ENCODE peak calls at places on chromosomes 13 and 19, in seven cellular contexts. M is GM23248, C is MM.1S, S is SK-N-SH, B is HCT116, Y is OCI-LY7, L is neural progenitor cell. R is an unnamed sample.

GRCh38 chr13:68736961-68737360 is 1370.7 kb upstream of the ATXN8OS start:
- DNase-seq in C (no peak), M (no peak), Y (no peak), S (no peak), B (no peak), L (no peak), R (no peak)

GRCh38 chr13:25881946-25882574 is 169.8 kb downstream of the SHISA2 start:
- DNase-seq in S (peak; percentile 64), M (no peak), B (no peak), Y (no peak), C (no peak), L (peak; percentile 91), R (peak; percentile 39)

GRCh38 chr13:100588350-100589177 is at the start of gene GGACT:
- DNase-seq in Y (peak; percentile 72), L (peak; percentile 74), S (peak; percentile 95), C (peak; percentile 80), M (peak; percentile 80), B (peak; percentile 54), R (peak; percentile 87)

GRCh38 chr19:6238256-6238642 is 41.5 kb downstream of the MLLT1 start:
- DNase-seq in M (peak; percentile 19), Y (no peak), L (no peak), S (peak; percentile 87), C (no peak), B (no peak), R (no peak)

GRCh38 chr13:50484472-50485113 is 358.9 kb downstream of the DLEU7 start:
- DNase-seq in B (no peak), S (no peak), C (no peak), M (no peak), Y (no peak), L (no peak), R (peak; percentile 1)

GRCh38 chr19:21698215-21698614 is 69.2 kb downstream of the ZNF100 start:
- DNase-seq in L (peak; percentile 17), S (peak; percentile 47), M (peak; percentile 34), B (no peak), C (no peak), Y (peak; percentile 48), R (peak; percentile 23)

GRCh38 chr19:11418166-11418517 is 972 bp downstream of the RGL3 start:
- DNase-seq in B (no peak), L (no peak), Y (no peak), S (peak; percentile 42), M (no peak), C (no peak), R (no peak)

GRCh38 chr19:4009990-4010807 is 2.7 kb downstream of the PIAS4 start:
- DNase-seq in S (peak; percentile 6), L (no peak), B (no peak), Y (no peak), M (peak; percentile 24), C (no peak), R (peak; percentile 21)

GRCh38 chr19:33676999-33677665 is 55.4 kb downstream of the CHST8 start:
- DNase-seq in C (no peak), L (no peak), Y (no peak), S (peak; percentile 86), B (no peak), M (no peak), R (no peak)

GRCh38 chr19:19637523-19638251 is 5.8 kb downstream of the GMIP start:
- DNase-seq in S (no peak), B (no peak), M (no peak), L (no peak), C (no peak), Y (no peak), R (no peak)

GRCh38 chr19:2775556-2776430 is 7.3 kb downstream of the SGTA start:
- DNase-seq in L (no peak), B (no peak), S (no peak), M (peak; percentile 35), C (no peak), Y (no peak), R (peak; percentile 35)

GRCh38 chr13:107743983-107744382 is 471.4 kb downstream of the LIG4 start:
- DNase-seq in M (peak; percentile 86), L (peak; percentile 17), B (no peak), C (no peak), Y (no peak), S (no peak), R (peak; percentile 26)

GRCh38 chr19:55661826-55662225 is 7.0 kb downstream of the U2AF2 start:
- DNase-seq in Y (no peak), B (no peak), C (no peak), L (no peak), S (no peak), M (no peak), R (no peak)
- TF ChIP-seq EZH2phosphoT487 in Y (no peak), B (no peak), C (no peak), L (no peak), S (no peak), M (no peak), R (no peak)

GRCh38 chr13:49097374-49097773 is 121.7 kb downstream of the FNDC3A start:
- DNase-seq in C (no peak), B (peak; percentile 13), L (no peak), S (no peak), Y (no peak), M (peak; percentile 63), R (no peak)
- TF ChIP-seq EZH2phosphoT487 in C (no peak), B (no peak), L (no peak), S (no peak), Y (no peak), M (no peak), R (no peak)

DNA sequence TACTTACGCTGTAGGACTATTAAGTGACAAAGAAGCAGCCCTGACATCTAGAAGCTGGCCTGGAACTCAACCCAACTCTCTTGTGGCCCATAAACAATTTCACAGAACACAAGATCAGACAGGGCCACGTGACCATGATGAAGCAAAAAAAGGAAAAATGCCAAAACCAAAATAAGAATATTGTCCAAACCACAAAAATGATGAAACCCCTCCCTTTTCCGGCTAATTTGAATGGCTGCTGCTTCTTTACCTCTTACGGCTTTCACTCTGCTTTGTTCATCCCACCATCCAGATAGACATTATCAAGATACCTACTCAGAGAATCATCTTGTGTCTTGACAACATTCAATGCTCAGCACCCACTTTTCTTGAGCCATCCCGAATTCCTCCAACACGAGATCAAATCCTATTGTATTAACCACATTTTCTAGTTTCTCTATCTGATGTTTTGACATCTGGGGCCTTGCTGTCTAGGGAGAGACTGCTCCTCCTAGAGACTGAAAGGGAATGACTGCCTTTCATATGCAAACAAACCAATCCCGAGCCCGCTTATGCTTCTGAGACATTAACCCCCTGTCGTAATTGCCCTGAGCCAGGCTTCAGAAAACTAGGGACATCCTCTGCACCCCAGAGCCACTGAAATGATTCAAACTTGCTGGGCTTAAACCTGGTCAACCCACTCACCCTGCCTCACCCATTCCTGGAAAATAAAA is 186.3 kb downstream of the TDRD3 start:
- DNase-seq in C (no peak), L (peak; percentile 37), M (peak; percentile 89), B (no peak), Y (no peak), S (no peak), R (no peak)
- TF ChIP-seq EZH2phosphoT487 in C (no peak), L (no peak), M (no peak), B (no peak), Y (no peak), S (no peak), R (no peak)

GRCh38 chr13:44908266-44908665 is 81.0 kb downstream of the NUFIP1 start:
- DNase-seq in B (no peak), M (peak; percentile 33), S (no peak), L (no peak), C (no peak), Y (no peak), R (no peak)

GRCh38 chr13:44908712-44909111 is 80.6 kb downstream of the NUFIP1 start:
- DNase-seq in M (no peak), C (no peak), L (no peak), S (no peak), B (no peak), Y (no peak), R (no peak)

GRCh38 chr13:44906758-44907157 is 82.5 kb downstream of the NUFIP1 start:
- DNase-seq in M (peak; percentile 66), Y (no peak), C (no peak), B (no peak), S (no peak), L (no peak), R (peak; percentile 57)

GRCh38 chr13:44904982-44905381 is 84.3 kb downstream of the NUFIP1 start:
- DNase-seq in Y (no peak), M (peak; percentile 98), L (no peak), S (no peak), B (no peak), C (no peak), R (peak; percentile 79)

GRCh38 chr13:44906230-44906629 is 83.0 kb downstream of the NUFIP1 start:
- DNase-seq in M (peak; percentile 28), B (no peak), Y (no peak), C (no peak), L (no peak), S (no peak), R (no peak)
- TF ChIP-seq EZH2phosphoT487 in M (no peak), B (no peak), Y (no peak), C (no peak), L (no peak), S (no peak), R (no peak)

R was measured in hepatocyte.